ENCODE peak calls at places on chromosomes 16 and 17, in five cellular contexts. L is Peyer's patch, I is testis, V is GM12878, J is body of pancreas. F is an unnamed sample. For H3K27me3, the result is how much of the 10 kb centered on the place peaks cover.

GRCh38 chr16:68400083-68400923 is 48.0 kb downstream of the SMPD3 start:
- DNase-seq in L (no peak), I (no peak), V (no peak), J (no peak), F (no peak)

GRCh38 chr16:47973552-47973951 is 182.2 kb downstream of the ABCC12 start:
- DNase-seq in L (no peak), I (no peak), V (no peak), J (no peak), F (no peak)

GRCh38 chr17:72455562-72455961 is 334.7 kb downstream of the SOX9 start:
- DNase-seq in L (peak), I (no peak), V (no peak), J (no peak), F (no peak)

GRCh38 chr17:55492951-55493350 is 18.3 kb downstream of the SMIM36 start:
- DNase-seq in L (no peak), I (no peak), V (no peak), J (no peak), F (no peak)

GRCh38 chr17:15907290-15907689 is 37.6 kb upstream of the ADORA2B start:
- DNase-seq in L (no peak), I (no peak), V (no peak), J (no peak), F (no peak)

GRCh38 chr16:56311208-56312027 is 113.9 kb downstream of the AMFR start:
- DNase-seq in L (no peak), I (no peak), V (no peak), J (no peak), F (no peak)

GRCh38 chr16:19166500-19166899 is 1.5 kb upstream of the SYT17 start:
- DNase-seq in L (no peak), I (no peak), V (no peak), J (no peak), F (no peak)

GRCh38 chr17:29732613-29733012 is 109.9 kb upstream of the CORO6 start:
- DNase-seq in L (no peak), I (no peak), V (no peak), J (no peak), F (no peak)

GRCh38 chr17:48181653-48182052 is 74.1 kb downstream of the SNX11 start:
- DNase-seq in L (no peak), I (no peak), V (no peak), J (no peak), F (no peak)

GRCh38 chr17:42034059-42034458 is 14.2 kb downstream of the NKIRAS2 start:
- DNase-seq in L (no peak), I (no peak), V (no peak), J (no peak), F (no peak)

GRCh38 chr17:17537311-17538099 is 41.3 kb upstream of the RASD1 start:
- DNase-seq in L (no peak), I (peak), V (no peak), J (peak), F (no peak)

GRCh38 chr17:38657824-38658740 is 16.7 kb downstream of the EPOP start:
- DNase-seq in L (no peak), I (no peak), V (no peak), J (no peak), F (no peak)

GRCh38 chr16:68367034-68367433 is 56.2 kb downstream of the PRMT7 start:
- DNase-seq in L (no peak), I (peak), V (no peak), J (peak), F (no peak)

GRCh38 chr17:7673239-7673638 is 14.1 kb downstream of the TP53 start:
- DNase-seq in L (peak), I (no peak), V (peak), J (peak), F (no peak)

GRCh38 chr16:4500283-4500682 is 24.1 kb downstream of the HMOX2 start:
- DNase-seq in L (no peak), I (no peak), V (no peak), J (peak), F (no peak)

GRCh38 chr16:29820730-29821662 is 734 bp downstream of the MVP start:
- DNase-seq in L (peak), I (peak), V (peak), J (peak), F (no peak)

GRCh38 chr16:9837481-9837880 is 344.7 kb downstream of the GRIN2A start:
- DNase-seq in L (no peak), I (no peak), V (no peak), J (no peak), F (no peak)

GRCh38 chr17:62995377-62995885 is 29.4 kb downstream of the TANC2 start:
- DNase-seq in L (no peak), I (peak), V (no peak), J (peak), F (no peak)

GRCh38 chr17:15039366-15039765 is 225.8 kb downstream of the PMP22 start:
- DNase-seq in L (no peak), I (no peak), V (no peak), J (no peak), F (no peak)

GRCh38 chr16:10367616-10368188 is 18.2 kb upstream of the ATF7IP2 start:
- DNase-seq in L (no peak), I (no peak), V (no peak), J (no peak), F (no peak)

GRCh38 chr17:67759355-67760171 is 41.8 kb downstream of the NOL11 start:
- DNase-seq in L (no peak), I (peak), V (no peak), J (no peak), F (no peak)

GRCh38 chr16:71303938-71304337 is 14.7 kb upstream of the CMTR2 start:
- DNase-seq in L (no peak), I (no peak), V (no peak), J (no peak), F (no peak)

GRCh38 chr17:37605813-37606505 is 3.3 kb downstream of the SYNRG start:
- DNase-seq in L (no peak), I (no peak), V (no peak), J (no peak), F (no peak)

GRCh38 chr17:10327640-10328039 is 45.2 kb downstream of the MYH13 start:
- DNase-seq in L (peak), I (peak), V (peak), J (peak), F (no peak)

GRCh38 chr16:29645699-29646187 is 17.3 kb upstream of the SPN start:
- DNase-seq in L (no peak), I (no peak), V (peak), J (no peak), F (no peak)

GRCh38 chr17:58402679-58403078 is 14.7 kb downstream of the RNF43 start:
- DNase-seq in L (no peak), I (no peak), V (no peak), J (no peak), F (no peak)

DNA sequence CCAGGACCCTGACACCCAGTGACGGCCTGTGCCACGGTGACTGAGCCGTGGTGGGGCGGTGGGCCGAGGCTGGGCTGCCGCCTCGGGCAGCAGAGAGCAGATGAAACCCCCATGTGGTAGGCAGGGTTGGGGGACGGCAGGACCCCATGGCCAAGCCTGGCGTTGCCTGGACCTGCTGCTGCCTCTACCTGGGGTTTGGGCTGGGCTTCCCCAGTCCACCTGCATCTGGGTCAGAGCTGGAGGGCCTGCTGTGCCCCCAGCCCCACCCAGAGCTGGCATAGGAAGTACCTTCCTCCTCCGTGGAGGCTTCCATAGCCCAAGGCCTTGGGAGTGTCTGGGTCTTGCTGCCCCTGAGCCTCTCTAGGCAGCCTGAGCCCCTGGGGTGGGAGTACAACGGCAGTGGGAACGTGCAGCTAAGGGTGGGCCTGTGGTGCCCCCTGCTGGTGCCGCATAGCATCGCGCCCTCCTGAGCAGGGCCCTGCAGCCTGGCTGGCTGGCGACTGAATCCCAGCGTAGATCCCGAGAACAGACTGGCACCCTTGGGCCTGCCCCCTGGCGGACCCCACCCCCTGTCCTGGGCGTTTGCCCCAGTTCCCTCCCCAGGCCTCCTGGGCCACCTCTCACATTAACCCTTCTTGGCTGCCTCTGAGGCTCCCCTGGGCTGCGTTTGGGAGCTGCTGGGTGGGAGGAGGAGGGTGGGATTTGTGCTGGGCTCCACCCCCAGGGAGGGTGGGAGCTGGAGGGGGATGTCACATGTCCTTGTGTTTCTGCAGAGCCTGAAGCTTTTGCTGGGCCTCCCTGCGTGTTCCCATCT is 12.6 kb upstream of the ATP6V0C start:
- DNase-seq in L (peak), I (peak), V (peak), J (peak), F (no peak)
- TF ChIP-seq POLR2A in L (no peak), I (no peak), V (no peak), J (no peak), F (no peak)

GRCh38 chr17:35284955-35285354 is 42.1 kb downstream of the SLFN5 start:
- DNase-seq in L (no peak), I (no peak), V (no peak), J (no peak), F (no peak)

GRCh38 chr17:35283767-35284166 is 40.9 kb downstream of the SLFN5 start:
- DNase-seq in L (no peak), I (no peak), V (no peak), J (no peak), F (no peak)

GRCh38 chr17:35289222-35289621 is 46.4 kb downstream of the SLFN5 start:
- DNase-seq in L (no peak), I (no peak), V (no peak), J (no peak), F (no peak)

GRCh38 chr17:35287286-35287811 is 44.5 kb downstream of the SLFN5 start:
- DNase-seq in L (no peak), I (no peak), V (peak), J (no peak), F (no peak)

DNA sequence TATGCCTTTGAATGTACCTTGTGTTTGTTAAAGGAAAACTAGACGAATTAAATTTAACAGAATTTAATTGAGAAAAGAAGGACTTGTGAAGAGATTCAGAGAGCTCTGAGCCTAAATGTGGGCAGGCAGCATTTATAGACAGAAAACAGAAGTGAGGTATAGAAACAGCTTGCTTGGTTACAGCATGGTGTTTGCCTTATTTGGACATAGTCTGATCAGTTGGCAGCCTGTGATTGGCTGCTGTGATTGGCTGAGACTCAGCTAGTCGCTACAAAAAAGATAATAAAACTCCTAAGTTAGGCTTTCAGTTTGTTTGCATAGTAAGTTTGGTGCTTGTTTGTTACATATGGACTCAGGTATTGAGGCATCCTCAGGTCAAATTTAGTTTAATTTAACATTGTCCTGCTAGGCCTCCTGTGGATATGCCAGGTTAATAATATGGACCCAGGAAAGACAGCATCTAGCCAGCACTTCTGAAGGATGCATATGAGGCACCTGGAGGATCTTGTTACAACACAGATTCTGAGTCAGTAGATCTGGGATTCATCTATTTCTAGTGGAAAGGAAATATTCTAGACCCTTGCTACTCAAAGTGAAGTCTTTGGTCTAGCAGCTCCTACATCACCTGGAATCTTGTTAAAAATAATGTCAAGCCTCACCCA is 43.4 kb downstream of the SLFN5 start:
- DNase-seq in L (no peak), I (no peak), V (peak), J (no peak), F (no peak)
- H3K27me3 ChIP-seq in L (under half), I (under half), V (under half), J (under half), F (under half)

GRCh38 chr16:85612191-85612800 is 826 bp upstream of the GSE1 start:
- DNase-seq in L (peak), I (peak), V (no peak), J (peak), F (no peak)
- TF ChIP-seq POLR2A in L (no peak), I (no peak), V (no peak), J (peak), F (no peak)

DNA sequence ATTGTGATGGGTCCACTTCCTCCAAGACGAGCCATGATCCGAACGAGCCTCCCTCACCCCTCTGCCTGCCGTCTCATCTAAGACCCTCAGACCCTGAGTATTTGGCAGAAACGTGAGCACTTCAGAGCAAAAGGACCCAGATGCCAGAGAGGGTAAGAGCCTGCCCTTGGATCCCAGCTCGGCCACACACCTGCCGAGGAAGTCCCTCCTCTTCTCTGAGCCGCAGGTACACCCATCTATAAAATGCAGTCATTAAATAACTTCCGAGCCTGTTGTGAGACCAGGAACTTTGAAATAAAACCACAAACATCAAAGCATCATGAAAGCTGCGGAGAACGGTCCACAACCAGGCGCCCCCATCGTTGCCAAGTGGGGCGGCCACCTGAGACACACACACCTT is 64.8 kb upstream of the DOC2B start:
- DNase-seq in L (no peak), I (no peak), V (no peak), J (peak), F (no peak)
- H3K27me3 ChIP-seq in L (under half), I (under half), V (under half), J (under half), F (under half)

GRCh38 chr17:79074650-79075432 is at the start of gene ENGASE:
- DNase-seq in L (peak), I (peak), V (peak), J (peak), F (peak)
- TF ChIP-seq POLR2A in L (peak), I (no peak), V (peak), J (peak), F (peak)

GRCh38 chr16:1850981-1851380 is 21.0 kb downstream of the MEIOB start:
- DNase-seq in L (no peak), I (no peak), V (no peak), J (no peak), F (no peak)

GRCh38 chr16:1846416-1846815 is 19.4 kb downstream of the FAHD1 start:
- DNase-seq in L (no peak), I (no peak), V (no peak), J (no peak), F (no peak)

DNA sequence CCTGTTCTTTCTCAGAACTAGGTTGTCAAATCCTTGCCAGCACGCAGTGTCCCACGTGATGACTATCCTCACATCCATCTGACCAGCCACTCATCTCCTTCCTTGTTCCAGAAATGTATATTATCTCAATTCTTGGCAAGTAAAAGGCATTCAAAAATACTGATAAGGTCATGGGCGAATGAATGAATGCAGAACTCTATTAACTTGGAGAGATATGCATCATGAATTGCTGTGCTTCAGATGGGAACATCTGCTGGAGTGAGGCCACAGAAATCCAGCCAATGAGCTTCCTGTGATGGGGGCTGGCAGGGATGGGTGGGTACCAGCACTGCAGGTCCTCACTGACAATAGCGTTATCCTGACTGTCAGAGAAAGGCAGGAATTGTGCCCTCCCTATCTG is 19.0 kb downstream of the FAHD1 start:
- DNase-seq in L (no peak), I (no peak), V (no peak), J (no peak), F (no peak)
- H3K27me3 ChIP-seq in L (under half), I (under half), V (under half), J (under half), F (under half)

GRCh38 chr16:1379054-1379862 is 27.5 kb downstream of the GNPTG start:
- DNase-seq in L (peak), I (peak), V (no peak), J (peak), F (no peak)
- TF ChIP-seq POLR2A in L (no peak), I (no peak), V (peak), J (no peak), F (no peak)

GRCh38 chr17:79838541-79839274 is 532 bp downstream of the CBX4 start:
- DNase-seq in L (peak), I (no peak), V (no peak), J (peak), F (no peak)

GRCh38 chr17:79835953-79836951 is 3.0 kb downstream of the CBX4 start:
- DNase-seq in L (peak), I (no peak), V (no peak), J (peak), F (no peak)

GRCh38 chr17:79839363-79840203 is at the start of gene CBX4:
- DNase-seq in L (peak), I (peak), V (no peak), J (peak), F (peak)

GRCh38 chr17:79836952-79837887 is 2.0 kb downstream of the CBX4 start:
- DNase-seq in L (peak), I (peak), V (no peak), J (peak), F (no peak)

DNA sequence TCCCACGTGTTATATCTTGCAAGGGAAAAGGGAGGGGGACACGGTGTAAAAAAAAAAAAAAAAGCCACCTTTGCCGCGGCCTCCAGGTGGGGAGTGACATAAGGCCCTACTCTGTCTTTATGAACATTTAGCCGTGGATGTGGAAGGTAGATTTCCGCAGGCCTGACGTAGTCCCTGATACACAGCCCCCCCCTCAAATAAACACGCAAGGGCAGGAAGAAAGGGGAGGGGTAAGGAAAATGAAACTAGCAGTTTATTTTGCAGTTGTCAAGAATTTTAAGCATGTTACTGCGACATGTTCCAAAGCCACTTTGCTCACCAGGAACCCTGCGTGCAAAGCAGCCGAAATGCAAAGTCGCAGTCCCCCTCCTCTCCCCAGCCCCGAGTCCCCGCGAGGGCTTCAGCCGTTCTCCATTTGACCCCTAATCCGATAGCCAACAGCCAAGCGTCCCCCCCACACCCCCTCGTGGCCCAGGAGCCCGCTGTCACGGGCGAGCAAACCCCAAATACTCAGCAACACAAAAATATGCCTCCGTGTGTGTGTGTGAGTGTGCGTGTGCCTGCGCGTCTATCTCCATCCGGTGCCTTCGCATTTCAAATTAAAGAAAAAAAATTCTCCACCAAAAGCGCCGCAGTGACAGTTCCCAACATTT is 1.2 kb downstream of the CBX4 start:
- DNase-seq in L (no peak), I (no peak), V (no peak), J (peak), F (no peak)
- H3K27me3 ChIP-seq in L (under half), I (under half), V (under half), J (under half), F (under half)

F was measured in esophagus squamous epithelium.